ENCODE peak calls at places on chromosomes 4 and X, in six cellular contexts. S, M, Z, C, A and O are unnamed samples.
A peak's percentile ranks its signal among the peaks of the same experiment; 100 is the strongest.

GRCh38 chr4:153115322-153116100 is 88.7 kb upstream of the TRIM2 start:
- DNase-seq in Z (peak; percentile 83), A (no peak), M (no peak), C (no peak), S (peak; percentile 56), O (no peak)

GRCh38 chrX:111119341-111119740 is 23.4 kb downstream of the PAK3 start:
- DNase-seq in C (no peak), S (no peak), Z (no peak), A (no peak), M (no peak), O (no peak)

GRCh38 chr4:54940996-54941395 is 184.4 kb downstream of the KDR start:
- DNase-seq in A (no peak), C (no peak), Z (no peak), M (no peak), S (no peak), O (no peak)

GRCh38 chr4:43456383-43456782 is 563.9 kb downstream of the GRXCR1 start:
- DNase-seq in A (no peak), Z (peak; percentile 75), S (no peak), C (no peak), M (no peak), O (no peak)

GRCh38 chr4:119124314-119124713 is 11.3 kb upstream of the MYOZ2 start:
- DNase-seq in C (no peak), S (no peak), M (no peak), Z (no peak), A (no peak), O (no peak)

GRCh38 chr4:60682901-60683300 is 517.2 kb upstream of the ADGRL3 start:
- DNase-seq in C (no peak), Z (peak; percentile 12), M (no peak), S (no peak), A (no peak), O (no peak)

GRCh38 chrX:57678686-57679428 is 1.2 kb downstream of the NLRP2B start:
- DNase-seq in M (no peak), C (no peak), Z (no peak), S (no peak), A (peak; percentile 47), O (no peak)

GRCh38 chrX:65667503-65668355 is at the start of gene MSN:
- DNase-seq in C (peak; percentile 57), M (peak; percentile 84), Z (peak; percentile 79), S (peak; percentile 63), A (peak; percentile 86), O (no peak)

GRCh38 chrX:21383546-21383945 is 9.3 kb downstream of the CNKSR2 start:
- DNase-seq in M (no peak), A (no peak), C (no peak), S (no peak), Z (no peak), O (no peak)

GRCh38 chr4:84491420-84491819 is 7.7 kb downstream of the NKX6-1 start:
- DNase-seq in M (no peak), Z (no peak), S (no peak), A (no peak), C (no peak), O (no peak)

GRCh38 chr4:66949424-66949823 is 595.9 kb downstream of the CENPC start:
- DNase-seq in M (no peak), A (no peak), S (no peak), C (no peak), Z (no peak), O (no peak)

GRCh38 chr4:21765810-21766407 is 182.7 kb downstream of the KCNIP4 start:
- DNase-seq in M (no peak), Z (peak; percentile 61), C (peak; percentile 71), S (no peak), A (no peak), O (no peak)

GRCh38 chrX:150482537-150483217 is 85.7 kb upstream of the MTM1 start:
- DNase-seq in C (no peak), Z (peak; percentile 73), S (no peak), A (no peak), M (no peak), O (no peak)

GRCh38 chr4:52643846-52644245 is 15.3 kb downstream of the USP46 start:
- DNase-seq in Z (peak; percentile 77), S (no peak), C (no peak), A (peak; percentile 89), M (peak; percentile 71), O (no peak)

GRCh38 chr4:123453006-123453685 is 56.6 kb downstream of the SPRY1 start:
- DNase-seq in S (no peak), C (no peak), M (no peak), Z (peak; percentile 66), A (no peak), O (no peak)

GRCh38 chr4:41437264-41437566 is 100.7 kb upstream of the LIMCH1 start:
- DNase-seq in Z (no peak), M (no peak), C (no peak), S (no peak), A (no peak), O (no peak)

GRCh38 chr4:42371306-42372063 is 25.8 kb upstream of the SHISA3 start:
- DNase-seq in A (no peak), S (no peak), C (no peak), M (no peak), Z (peak; percentile 61), O (no peak)

GRCh38 chrX:1453951-1454785 is 1.5 kb upstream of the ASMTL start:
- DNase-seq in M (peak; percentile 87), C (peak; percentile 86), A (peak; percentile 90), Z (peak; percentile 83), S (peak; percentile 89), O (no peak)
- H3K27ac ChIP-seq in M (no peak overlapping the region), C (no peak overlapping the region), A (peak overlapping the region; percentile 43), Z (no peak overlapping the region), S (peak overlapping the region; percentile 41), O (peak overlapping the region; percentile 51)

DNA sequence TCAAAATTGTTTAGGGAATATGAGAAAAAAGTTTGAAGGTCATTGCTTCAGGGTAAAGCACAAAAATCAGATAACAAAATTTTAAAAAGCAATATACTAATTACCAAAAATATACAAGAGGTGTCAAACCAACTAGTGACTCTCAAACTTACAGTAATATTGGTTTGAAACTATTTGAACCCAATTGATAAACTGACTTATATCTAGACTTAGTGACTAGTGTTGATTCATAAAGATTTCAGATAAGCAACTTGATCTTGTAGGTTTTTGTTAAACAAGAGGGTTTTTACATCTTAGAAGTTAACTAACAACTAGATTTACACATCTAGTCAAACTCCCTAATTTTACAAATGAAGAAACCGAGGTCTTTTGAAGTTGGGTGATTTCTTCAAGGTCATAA is 7.7 kb downstream of the TAB3 start:
- DNase-seq in Z (no peak), M (no peak), A (no peak), S (no peak), C (no peak), O (no peak)
- H3K27ac ChIP-seq in Z (no peak overlapping the region), M (no peak overlapping the region), A (no peak overlapping the region), S (no peak overlapping the region), C (no peak overlapping the region), O (no peak overlapping the region)

DNA sequence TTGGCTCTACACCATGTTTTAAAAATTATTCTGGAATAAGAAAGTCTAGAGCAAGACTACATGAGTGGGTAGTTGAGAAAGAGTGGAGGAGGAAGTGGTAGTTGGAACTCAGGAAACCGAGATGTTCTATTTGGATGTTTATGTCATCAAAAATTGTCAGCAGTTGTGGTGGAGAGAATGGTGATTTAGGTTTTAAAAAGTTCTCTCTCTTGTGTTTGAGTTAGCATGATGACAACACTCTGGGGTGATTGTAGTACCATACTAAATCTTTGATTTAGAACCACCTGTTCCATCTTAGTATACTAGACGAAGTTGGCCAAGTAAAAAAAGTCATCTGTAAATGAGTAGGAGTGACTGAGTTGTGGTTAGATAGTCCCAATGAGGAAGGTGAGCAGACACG is 40.7 kb downstream of the KLHL2 start:
- DNase-seq in A (no peak), S (no peak), M (no peak), Z (no peak), C (no peak), O (no peak)
- H3K27ac ChIP-seq in A (no peak overlapping the region), S (no peak overlapping the region), M (no peak overlapping the region), Z (no peak overlapping the region), C (no peak overlapping the region), O (no peak overlapping the region)

GRCh38 chrX:19674041-19674769 is 158.9 kb upstream of the MAP3K15 start:
- DNase-seq in A (no peak), S (no peak), Z (no peak), C (no peak), M (no peak), O (no peak)

GRCh38 chrX:19680580-19680979 is 165.3 kb upstream of the MAP3K15 start:
- DNase-seq in C (no peak), M (no peak), S (no peak), A (no peak), Z (no peak), O (no peak)

GRCh38 chrX:19679787-19680186 is 164.5 kb upstream of the MAP3K15 start:
- DNase-seq in M (no peak), C (no peak), S (no peak), A (no peak), Z (no peak), O (no peak)

GRCh38 chrX:19678941-19679340 is 163.6 kb upstream of the MAP3K15 start:
- DNase-seq in M (no peak), C (no peak), A (no peak), S (no peak), Z (no peak), O (no peak)

GRCh38 chrX:19677121-19677520 is 161.8 kb upstream of the MAP3K15 start:
- DNase-seq in S (no peak), C (no peak), M (no peak), Z (no peak), A (no peak), O (no peak)
- H3K27ac ChIP-seq in S (no peak overlapping the region), C (no peak overlapping the region), M (no peak overlapping the region), Z (no peak overlapping the region), A (no peak overlapping the region), O (no peak overlapping the region)

DNA sequence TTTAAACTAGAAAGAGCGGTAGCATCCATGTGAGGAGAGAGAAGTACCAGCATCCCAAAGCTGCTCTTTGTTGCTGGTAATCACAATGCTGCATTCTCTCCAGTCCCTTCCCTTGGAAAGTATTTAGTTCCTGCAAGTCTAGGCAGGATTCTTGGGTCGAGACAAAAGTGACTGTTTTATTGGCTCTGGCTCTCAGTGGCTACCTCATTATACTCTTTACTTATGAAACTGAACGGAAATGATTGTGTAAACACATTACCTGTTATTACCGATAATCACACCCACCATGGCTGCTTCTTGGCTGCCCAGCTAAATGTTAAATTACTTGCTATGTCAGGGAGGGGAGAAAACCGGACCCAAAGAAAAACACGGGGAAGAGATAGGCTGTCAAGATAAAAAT is 26.2 kb downstream of the ATXN3L start:
- DNase-seq in A (no peak), Z (no peak), M (no peak), S (no peak), C (no peak), O (no peak)
- H3K27ac ChIP-seq in A (no peak overlapping the region), Z (no peak overlapping the region), M (no peak overlapping the region), S (no peak overlapping the region), C (no peak overlapping the region), O (no peak overlapping the region)

GRCh38 chr4:168662297-168662985 is 165.6 kb downstream of the PALLD start:
- DNase-seq in M (no peak), S (no peak), Z (no peak), C (no peak), A (no peak), O (no peak)
- H3K27ac ChIP-seq in M (no peak overlapping the region), S (no peak overlapping the region), Z (no peak overlapping the region), C (no peak overlapping the region), A (no peak overlapping the region), O (no peak overlapping the region)

DNA sequence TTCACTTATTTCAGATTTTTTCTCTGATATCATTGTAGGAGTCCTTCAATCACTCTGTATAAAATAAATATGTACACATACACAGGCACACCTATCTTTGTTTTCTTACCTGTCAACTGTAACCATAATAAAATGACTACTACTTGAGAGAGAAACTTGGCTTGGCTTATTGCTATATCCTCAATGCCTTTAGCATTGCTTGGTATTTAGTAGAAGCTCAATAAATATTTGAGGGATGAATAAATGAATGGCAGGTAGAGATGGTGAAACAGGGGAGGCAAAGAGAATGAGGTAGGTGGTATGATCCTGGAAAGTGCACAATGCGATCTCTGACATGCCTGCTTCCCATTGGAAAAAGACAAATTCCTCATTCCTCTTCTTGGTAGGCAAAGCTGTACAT is 21.8 kb upstream of the CXCL6 start:
- DNase-seq in S (no peak), A (no peak), Z (no peak), C (no peak), M (no peak), O (no peak)
- H3K27ac ChIP-seq in S (no peak overlapping the region), A (no peak overlapping the region), Z (no peak overlapping the region), C (no peak overlapping the region), M (no peak overlapping the region), O (no peak overlapping the region)